ENCODE peak calls at places on chromosomes 4 and X, in eight cellular contexts. X is iPS DF 6.9; T is CD4-positive, CD25-positive, alpha-beta regulatory T cell; C is uterus; Y is tibial artery; K is fibroblast of lung; D is HCT116; W is transverse colon. B is an unnamed sample.

GRCh38 chrX:23493941-23494374 is 159.3 kb downstream of the PTCHD1 start:
- DNase-seq in T (no peak), Y (no peak), D (peak; percentile 7), K (peak; percentile 72), C (no peak), X (no peak), W (no peak), B (no peak)

GRCh38 chr4:53592686-53593641 is 1.7 kb upstream of the LNX1 start:
- DNase-seq in D (no peak), K (peak; percentile 48), Y (no peak), T (no peak), C (peak; percentile 55), X (peak; percentile 61), W (peak; percentile 69), B (peak; percentile 76)

GRCh38 chrX:43266487-43266886 is 389.6 kb upstream of the MAOA start:
- DNase-seq in C (no peak), K (no peak), Y (no peak), X (no peak), W (no peak), D (no peak), T (no peak), B (no peak)

GRCh38 chr4:169620846-169621228 is 459 bp downstream of the CLCN3 start:
- DNase-seq in W (peak; percentile 28), X (no peak), Y (no peak), D (no peak), K (peak; percentile 21), T (peak; percentile 4), C (no peak), B (no peak)

GRCh38 chr4:11355224-11355623 is 73.5 kb downstream of the HS3ST1 start:
- DNase-seq in X (peak; percentile 7), K (no peak), C (no peak), W (no peak), Y (no peak), D (no peak), T (no peak), B (no peak)

GRCh38 chr4:181976743-181977142 is 266.5 kb upstream of the TENM3 start:
- DNase-seq in X (no peak), C (no peak), Y (no peak), T (no peak), D (no peak), W (no peak), K (no peak), B (no peak)

GRCh38 chr4:6728320-6729029 is 12.5 kb downstream of the BLOC1S4 start:
- DNase-seq in C (no peak), W (no peak), D (no peak), X (no peak), T (no peak), Y (no peak), K (no peak), B (no peak)

GRCh38 chrX:45309096-45309495 is 108.4 kb upstream of the DIPK2B start:
- DNase-seq in Y (no peak), X (no peak), K (peak; percentile 50), C (no peak), T (no peak), W (no peak), D (no peak), B (no peak)

GRCh38 chr4:8195431-8195830 is 3.7 kb upstream of the SH3TC1 start:
- DNase-seq in C (no peak), X (no peak), Y (no peak), K (no peak), W (no peak), T (no peak), D (no peak), B (no peak)

GRCh38 chrX:12978205-12979010 is 3.5 kb downstream of the TMSB4X start:
- DNase-seq in X (peak; percentile 35), K (peak; percentile 84), C (peak; percentile 37), D (no peak), W (peak; percentile 78), Y (peak; percentile 65), T (peak; percentile 58), B (peak; percentile 78)

GRCh38 chrX:11341274-11342256 is 48.4 kb downstream of the AMELX start:
- DNase-seq in D (no peak), C (peak; percentile 75), X (no peak), T (no peak), W (peak; percentile 31), Y (peak; percentile 70), K (peak; percentile 83), B (peak; percentile 76)

GRCh38 chrX:19799319-19800182 is 87.8 kb downstream of the SH3KBP1 start:
- DNase-seq in C (no peak), T (peak; percentile 11), W (no peak), D (no peak), X (no peak), Y (no peak), K (peak; percentile 69), B (no peak)

GRCh38 chr4:128835498-128836222 is 26.2 kb downstream of the JADE1 start:
- DNase-seq in X (no peak), D (no peak), C (peak; percentile 66), T (no peak), W (peak; percentile 23), K (peak; percentile 53), Y (peak; percentile 91), B (no peak)

GRCh38 chrX:150421816-150422215 is 58.7 kb downstream of the MAMLD1 start:
- DNase-seq in Y (peak; percentile 63), C (peak; percentile 44), D (no peak), X (no peak), T (no peak), W (no peak), K (peak; percentile 66), B (no peak)

GRCh38 chr4:1403177-1403583 is 3.1 kb downstream of the NKX1-1 start:
- DNase-seq in X (no peak), D (no peak), K (no peak), Y (no peak), C (no peak), T (no peak), W (no peak), B (no peak)

GRCh38 chr4:113952452-113953029 is 26.9 kb downstream of the ARSJ start:
- DNase-seq in X (peak; percentile 63), T (no peak), Y (no peak), K (peak; percentile 54), C (no peak), W (no peak), D (peak; percentile 64), B (no peak)

GRCh38 chrX:19682712-19683331 is 167.5 kb upstream of the MAP3K15 start:
- DNase-seq in T (peak; percentile 73), W (peak; percentile 68), Y (peak; percentile 70), X (no peak), D (no peak), K (peak; percentile 94), C (peak; percentile 65), B (no peak)

GRCh38 chr4:83284161-83285021 is at the start of gene COQ2:
- DNase-seq in D (peak; percentile 79), T (peak; percentile 90), Y (peak; percentile 97), W (peak; percentile 97), X (peak; percentile 72), C (peak; percentile 96), K (peak; percentile 96), B (peak; percentile 79)

GRCh38 chrX:135985123-135985973 is at the start of gene SLC9A6:
- DNase-seq in T (peak; percentile 71), W (peak; percentile 81), D (no peak), C (peak; percentile 75), X (no peak), Y (peak; percentile 82), K (peak; percentile 47), B (peak; percentile 26)

DNA sequence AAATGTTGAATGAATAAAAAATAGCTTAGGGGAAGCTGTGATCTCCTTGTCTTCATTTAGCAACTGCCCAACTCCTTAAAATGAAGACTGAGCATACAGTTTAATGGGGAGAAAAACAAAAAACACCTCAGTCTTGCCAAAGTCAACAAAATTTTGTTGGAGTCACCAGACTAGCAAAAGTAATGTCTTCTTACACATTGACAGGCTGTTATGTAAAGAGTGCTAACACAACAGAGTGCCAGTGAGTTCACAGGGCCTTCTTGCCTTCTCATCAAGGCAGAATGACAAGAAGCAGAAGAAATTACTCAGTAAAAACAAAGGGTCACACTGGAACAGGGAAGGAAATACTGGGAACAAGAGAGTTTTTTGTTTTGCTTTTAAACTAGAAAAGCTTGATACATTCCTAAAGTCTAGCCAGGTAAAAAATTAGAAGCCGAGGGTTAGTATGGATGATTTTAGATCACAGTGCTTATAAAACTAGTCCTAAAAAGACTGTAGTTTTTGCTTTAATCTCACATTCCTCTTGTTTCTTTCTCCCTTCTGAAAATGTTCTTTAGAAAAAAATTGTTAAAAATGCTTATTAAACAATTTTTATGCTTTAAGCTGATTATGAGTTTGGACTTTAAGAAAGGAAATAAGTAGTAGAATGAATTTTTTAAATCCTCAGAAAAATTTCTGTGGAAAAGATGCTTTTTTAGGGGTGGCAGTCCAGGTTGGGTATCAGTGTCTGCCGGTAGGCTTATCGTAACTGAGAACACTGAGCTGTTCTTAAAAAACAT is 38.7 kb upstream of the FRAS1 start:
- DNase-seq in C (no peak), W (no peak), X (no peak), D (no peak), Y (no peak), T (no peak), K (no peak), B (no peak)
- H3K27me3 ChIP-seq in C (no peaks in the 10 kb centered on the region), W (no peaks in the 10 kb centered on the region), X (no peaks in the 10 kb centered on the region), D (no peaks in the 10 kb centered on the region), Y (no peaks in the 10 kb centered on the region), T (no peaks in the 10 kb centered on the region), K (no peaks in the 10 kb centered on the region), B (no peaks in the 10 kb centered on the region)

GRCh38 chrX:65673857-65674350 is 6.5 kb downstream of the MSN start:
- DNase-seq in C (no peak), D (no peak), K (no peak), T (no peak), W (no peak), Y (no peak), X (no peak), B (no peak)

GRCh38 chrX:65668362-65669310 is 1.2 kb downstream of the MSN start:
- DNase-seq in Y (peak; percentile 92), X (no peak), K (peak; percentile 85), C (peak; percentile 69), T (peak; percentile 37), W (peak; percentile 61), D (peak; percentile 29), B (peak; percentile 70)

GRCh38 chrX:65674351-65674893 is 7.0 kb downstream of the MSN start:
- DNase-seq in K (peak; percentile 21), W (no peak), C (no peak), X (no peak), Y (no peak), D (no peak), T (no peak), B (no peak)

GRCh38 chrX:65671966-65672365 is 4.5 kb downstream of the MSN start:
- DNase-seq in D (no peak), Y (no peak), K (no peak), T (no peak), X (no peak), W (no peak), C (no peak), B (no peak)

GRCh38 chrX:65671286-65671685 is 3.8 kb downstream of the MSN start:
- DNase-seq in X (no peak), K (no peak), C (no peak), W (no peak), Y (no peak), D (no peak), T (no peak), B (no peak)
- H3K4me1 ChIP-seq in X (peaks cover 2% of the 10 kb centered on the region), K (peaks cover 7% of the 10 kb centered on the region), C (no peaks in the 10 kb centered on the region), W (no peaks in the 10 kb centered on the region), Y (peaks cover 7% of the 10 kb centered on the region), D (peaks cover 41% of the 10 kb centered on the region), T (peaks cover 51% of the 10 kb centered on the region), B (peaks cover 36% of the 10 kb centered on the region)

GRCh38 chr4:139624441-139625130 is 41.0 kb upstream of the MGST2 start:
- DNase-seq in Y (no peak), D (no peak), T (no peak), K (no peak), X (no peak), C (no peak), W (no peak), B (no peak)
- H3K27me3 ChIP-seq in Y (no peaks in the 10 kb centered on the region), D (no peaks in the 10 kb centered on the region), T (no peaks in the 10 kb centered on the region), K (no peaks in the 10 kb centered on the region), X (peaks cover 50% of the 10 kb centered on the region), C (no peaks in the 10 kb centered on the region), W (no peaks in the 10 kb centered on the region), B (no peaks in the 10 kb centered on the region)

GRCh38 chr4:40990202-40990898 is 224.0 kb downstream of the APBB2 start:
- DNase-seq in D (peak; percentile 73), K (peak; percentile 99), T (no peak), Y (no peak), C (no peak), X (no peak), W (no peak), B (peak; percentile 92)
- H3K4me1 ChIP-seq in D (peaks cover 61% of the 10 kb centered on the region), K (peaks cover 22% of the 10 kb centered on the region), T (no peaks in the 10 kb centered on the region), Y (peaks cover 10% of the 10 kb centered on the region), C (peaks cover 9% of the 10 kb centered on the region), X (no peaks in the 10 kb centered on the region), W (no peaks in the 10 kb centered on the region), B (peaks cover 45% of the 10 kb centered on the region)

B was measured in foreskin keratinocyte.